ENCODE peak calls at places on chromosomes 12 and 14, in ten cellular contexts. B is ovary, W is heart left ventricle, P is body of pancreas, J is uterus, M is breast epithelium, T is GM12891, I is IMR-90, A is adrenal gland, G is stomach. X is an unnamed sample.
A peak's percentile ranks its signal among the peaks of the same experiment; 100 is the strongest.

GRCh38 chr12:62720661-62721330 is 214.2 kb downstream of the PPM1H start:
- DNase-seq in B (no peak), W (peak; percentile 64), P (no peak), J (no peak), M (peak; percentile 39), T (no peak), I (peak; percentile 83), A (no peak), G (no peak), X (peak; percentile 92)

GRCh38 chr14:54364555-54365415 is 32.0 kb upstream of the CDKN3 start:
- DNase-seq in B (no peak), W (peak; percentile 61), P (peak; percentile 31), J (peak; percentile 57), M (peak; percentile 48), T (no peak), I (peak; percentile 37), A (no peak), G (no peak), X (peak; percentile 10)

GRCh38 chr12:87930033-87930432 is 99.2 kb downstream of the C12orf50 start:
- DNase-seq in B (no peak), W (no peak), P (no peak), J (no peak), M (no peak), T (no peak), I (peak; percentile 92), A (no peak), G (no peak), X (no peak)

GRCh38 chr12:127297327-127297726 is 969.6 kb upstream of the TMEM132C start:
- DNase-seq in B (no peak), W (no peak), P (no peak), J (no peak), M (no peak), T (no peak), I (no peak), A (no peak), G (no peak), X (no peak)

GRCh38 chr14:92600318-92601053 is 86.9 kb downstream of the RIN3 start:
- DNase-seq in B (no peak), W (no peak), P (no peak), J (no peak), M (no peak), T (no peak), I (peak; percentile 87), A (no peak), G (no peak), X (no peak)

GRCh38 chr14:101193845-101194355 is 290.4 kb upstream of the RTL1 start:
- DNase-seq in B (no peak), W (no peak), P (no peak), J (peak; percentile 9), M (no peak), T (no peak), I (no peak), A (no peak), G (peak; percentile 8), X (no peak)

GRCh38 chr14:34460841-34461240 is 1.2 kb downstream of the SPTSSA start:
- DNase-seq in B (no peak), W (no peak), P (no peak), J (no peak), M (no peak), T (no peak), I (peak; percentile 77), A (no peak), G (no peak), X (no peak)

GRCh38 chr12:5262450-5262849 is 169.5 kb upstream of the NTF3 start:
- DNase-seq in B (no peak), W (no peak), P (no peak), J (no peak), M (no peak), T (no peak), I (peak; percentile 77), A (no peak), G (no peak), X (no peak)

GRCh38 chr12:67241482-67241881 is 27.7 kb upstream of the CAND1 start:
- DNase-seq in B (no peak), W (no peak), P (no peak), J (no peak), M (no peak), T (no peak), I (peak; percentile 38), A (no peak), G (no peak), X (no peak)

DNA sequence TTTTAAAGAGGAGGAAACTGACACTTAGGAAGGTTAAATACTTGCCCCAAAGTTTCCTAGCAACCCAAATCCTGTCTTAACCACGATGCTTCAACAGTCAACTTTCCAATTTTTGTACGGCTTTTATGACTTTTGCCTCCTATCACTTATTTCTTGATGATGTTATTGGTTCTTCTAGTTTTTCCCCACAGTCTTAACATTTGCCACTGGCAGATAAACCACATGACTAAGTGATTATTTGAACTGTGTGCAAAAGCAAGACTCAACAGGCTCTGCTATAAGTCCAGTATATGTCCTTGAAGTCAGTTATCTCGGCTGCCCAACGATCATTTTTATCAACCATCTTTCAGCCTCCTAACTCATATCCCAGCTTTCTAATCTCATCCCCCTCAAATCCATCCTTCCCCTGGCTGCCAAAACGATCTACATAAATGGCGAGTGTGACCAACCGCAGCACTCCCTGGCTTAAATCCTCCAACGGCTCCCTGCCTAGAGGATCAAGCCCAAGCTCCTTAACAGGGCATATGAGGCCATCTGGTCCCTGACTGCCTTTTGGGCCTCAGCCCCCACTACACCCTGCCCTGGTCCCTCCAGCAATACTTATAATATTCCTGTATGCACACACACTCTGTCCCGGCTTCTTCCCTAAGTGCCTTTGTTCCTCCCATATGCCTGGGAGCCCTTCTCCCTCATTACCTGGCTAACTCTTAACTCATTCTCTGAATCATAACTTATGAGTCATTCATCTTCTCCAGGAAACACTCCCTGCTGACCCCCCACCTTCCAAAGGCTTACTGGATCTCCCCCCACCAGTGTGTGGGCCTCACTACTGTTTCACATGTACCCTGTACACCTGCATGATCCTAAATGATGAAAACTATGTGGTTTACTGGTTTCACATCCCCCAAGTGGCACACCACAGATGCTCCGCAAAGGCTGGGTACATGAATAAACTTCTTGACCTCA is 8.8 kb downstream of the VPS37B start:
- DNase-seq in B (no peak), W (no peak), P (peak; percentile 57), J (no peak), M (no peak), T (no peak), I (peak; percentile 76), A (no peak), G (peak; percentile 46), X (no peak)
- TF ChIP-seq POLR2A in B (no peak), W (no peak), P (peak; percentile 20), J (no peak), M (no peak), T (no peak), I (no peak), A (no peak), G (no peak), X (no peak)

GRCh38 chr12:123233505-123234299 is 466 bp downstream of the MTRFR start:
- DNase-seq in B (no peak), W (no peak), P (no peak), J (no peak), M (no peak), T (no peak), I (no peak), A (peak; percentile 19), G (no peak), X (no peak)
- TF ChIP-seq POLR2A in B (peak; percentile 50), W (no peak), P (no peak), J (no peak), M (no peak), T (no peak), I (no peak), A (peak; percentile 65), G (peak; percentile 49), X (no peak)

GRCh38 chr14:59318908-59319307 is 130.4 kb downstream of the DAAM1 start:
- DNase-seq in B (no peak), W (no peak), P (no peak), J (no peak), M (no peak), T (no peak), I (no peak), A (no peak), G (no peak), X (no peak)

GRCh38 chr14:59321184-59321952 is 132.9 kb downstream of the DAAM1 start:
- DNase-seq in B (no peak), W (no peak), P (no peak), J (no peak), M (no peak), T (no peak), I (peak; percentile 52), A (no peak), G (no peak), X (peak; percentile 32)

GRCh38 chr14:59317782-59318505 is 129.5 kb downstream of the DAAM1 start:
- DNase-seq in B (no peak), W (no peak), P (no peak), J (no peak), M (no peak), T (no peak), I (no peak), A (no peak), G (no peak), X (no peak)

GRCh38 chr14:59317346-59317745 is 128.9 kb downstream of the DAAM1 start:
- DNase-seq in B (no peak), W (no peak), P (no peak), J (no peak), M (no peak), T (no peak), I (no peak), A (no peak), G (no peak), X (no peak)

GRCh38 chr14:59320771-59321170 is 132.3 kb downstream of the DAAM1 start:
- DNase-seq in B (no peak), W (no peak), P (no peak), J (no peak), M (no peak), T (no peak), I (no peak), A (no peak), G (no peak), X (no peak)
- TF ChIP-seq POLR2A in B (no peak), W (no peak), P (no peak), J (no peak), M (no peak), T (no peak), I (no peak), A (no peak), G (no peak), X (no peak)

GRCh38 chr12:119681953-119682352 is 14.0 kb downstream of the PRKAB1 start:
- DNase-seq in B (no peak), W (no peak), P (no peak), J (no peak), M (no peak), T (no peak), I (no peak), A (no peak), G (no peak), X (no peak)

GRCh38 chr12:119679081-119679480 is 11.1 kb downstream of the PRKAB1 start:
- DNase-seq in B (no peak), W (no peak), P (no peak), J (no peak), M (no peak), T (no peak), I (no peak), A (no peak), G (peak; percentile 70), X (no peak)

GRCh38 chr12:119679490-119679889 is 11.6 kb downstream of the PRKAB1 start:
- DNase-seq in B (no peak), W (no peak), P (no peak), J (no peak), M (no peak), T (no peak), I (no peak), A (no peak), G (no peak), X (no peak)

GRCh38 chr12:119682635-119683340 is 14.9 kb downstream of the PRKAB1 start:
- DNase-seq in B (no peak), W (no peak), P (no peak), J (no peak), M (no peak), T (no peak), I (no peak), A (no peak), G (no peak), X (no peak)

GRCh38 chr12:119681139-119681538 is 13.2 kb downstream of the PRKAB1 start:
- DNase-seq in B (no peak), W (no peak), P (no peak), J (no peak), M (no peak), T (no peak), I (no peak), A (no peak), G (no peak), X (no peak)
- TF ChIP-seq POLR2A in B (no peak), W (no peak), P (no peak), J (no peak), M (no peak), T (no peak), I (no peak), A (no peak), G (no peak), X (no peak)

X was measured in thyroid gland.